ENCODE peak calls at places on chromosomes 1 and 21, in six cellular contexts. Y is fibroblast of lung, E is GM23248, C is OCI-LY7, V is heart right ventricle, X is small intestine. M is an unnamed sample.

GRCh38 chr1:244802041-244802440 is 33.4 kb upstream of the COX20 start:
- DNase-seq in Y (no peak), E (no peak), C (no peak), V (no peak), X (peak), M (peak)

GRCh38 chr1:65174585-65174984 is 26.6 kb downstream of the AK4 start:
- DNase-seq in Y (peak), E (peak), C (no peak), V (peak), X (no peak), M (peak)

GRCh38 chr1:51605961-51606723 is 10.8 kb upstream of the OSBPL9 start:
- DNase-seq in Y (no peak), E (no peak), C (no peak), V (no peak), X (no peak), M (no peak)

GRCh38 chr1:202154766-202155477 is 5.5 kb downstream of the PTPN7 start:
- DNase-seq in Y (peak), E (peak), C (peak), V (no peak), X (peak), M (no peak)

GRCh38 chr1:21651214-21652042 is 17.7 kb downstream of the RAP1GAP start:
- DNase-seq in Y (no peak), E (peak), C (no peak), V (no peak), X (peak), M (no peak)

GRCh38 chr1:39639333-39640130 is at the start of gene HEYL:
- DNase-seq in Y (peak), E (peak), C (no peak), V (peak), X (peak), M (peak)

GRCh38 chr21:42739061-42739931 is 85.9 kb downstream of the PDE9A start:
- DNase-seq in Y (no peak), E (peak), C (no peak), V (no peak), X (no peak), M (no peak)

GRCh38 chr21:45322231-45322959 is 34.7 kb upstream of the POFUT2 start:
- DNase-seq in Y (no peak), E (no peak), C (no peak), V (no peak), X (no peak), M (peak)

GRCh38 chr21:38918629-38919346 is 113.1 kb downstream of the ETS2 start:
- DNase-seq in Y (no peak), E (no peak), C (no peak), V (no peak), X (peak), M (no peak)

GRCh38 chr1:148354284-148354869 is 128.7 kb downstream of the PPIAL4G start:
- DNase-seq in Y (no peak), E (no peak), C (no peak), V (no peak), X (no peak), M (no peak)
- H3K4me3 ChIP-seq in Y (no peak), E (no peak), C (no peak), V (peak), X (no peak), M (no peak)

GRCh38 chr1:155833665-155834295 is 23.2 kb downstream of the GON4L start:
- DNase-seq in Y (no peak), E (no peak), C (no peak), V (no peak), X (no peak), M (no peak)

GRCh38 chr1:155831279-155831976 is 25.6 kb downstream of the GON4L start:
- DNase-seq in Y (no peak), E (no peak), C (no peak), V (no peak), X (no peak), M (no peak)

GRCh38 chr1:155840391-155840790 is 16.6 kb downstream of the GON4L start:
- DNase-seq in Y (no peak), E (no peak), C (no peak), V (no peak), X (peak), M (no peak)

GRCh38 chr1:155835548-155835947 is 21.5 kb downstream of the GON4L start:
- DNase-seq in Y (no peak), E (no peak), C (no peak), V (no peak), X (no peak), M (no peak)

GRCh38 chr1:155834296-155834926 is 22.6 kb downstream of the GON4L start:
- DNase-seq in Y (peak), E (peak), C (no peak), V (no peak), X (no peak), M (no peak)
- H3K27ac ChIP-seq in Y (peak), E (peak), C (peak), V (no peak), X (no peak), M (no peak)

GRCh38 chr1:155253797-155254196 is 1.5 kb downstream of the ENTREP3 start:
- DNase-seq in Y (no peak), E (peak), C (no peak), V (no peak), X (no peak), M (no peak)
- H3K4me3 ChIP-seq in Y (peak), E (peak), C (peak), V (peak), X (no peak), M (no peak)

GRCh38 chr1:206502813-206503212 is 4.5 kb upstream of the RASSF5 start:
- DNase-seq in Y (no peak), E (peak), C (no peak), V (no peak), X (no peak), M (no peak)
- H3K27ac ChIP-seq in Y (no peak), E (no peak), C (no peak), V (no peak), X (no peak), M (no peak)

GRCh38 chr1:42006836-42007235 is 88.1 kb upstream of the HIVEP3 start:
- DNase-seq in Y (peak), E (peak), C (no peak), V (no peak), X (no peak), M (no peak)

GRCh38 chr1:42006093-42006492 is 87.4 kb upstream of the HIVEP3 start:
- DNase-seq in Y (no peak), E (no peak), C (no peak), V (no peak), X (no peak), M (no peak)

GRCh38 chr1:42005530-42005929 is 86.8 kb upstream of the HIVEP3 start:
- DNase-seq in Y (no peak), E (peak), C (no peak), V (no peak), X (no peak), M (no peak)

GRCh38 chr1:42010381-42010780 is 91.7 kb upstream of the HIVEP3 start:
- DNase-seq in Y (no peak), E (no peak), C (no peak), V (no peak), X (no peak), M (no peak)

GRCh38 chr1:42008264-42008663 is 89.5 kb upstream of the HIVEP3 start:
- DNase-seq in Y (no peak), E (no peak), C (no peak), V (no peak), X (no peak), M (no peak)
- H3K4me3 ChIP-seq in Y (no peak), E (no peak), C (no peak), V (no peak), X (no peak), M (no peak)

DNA sequence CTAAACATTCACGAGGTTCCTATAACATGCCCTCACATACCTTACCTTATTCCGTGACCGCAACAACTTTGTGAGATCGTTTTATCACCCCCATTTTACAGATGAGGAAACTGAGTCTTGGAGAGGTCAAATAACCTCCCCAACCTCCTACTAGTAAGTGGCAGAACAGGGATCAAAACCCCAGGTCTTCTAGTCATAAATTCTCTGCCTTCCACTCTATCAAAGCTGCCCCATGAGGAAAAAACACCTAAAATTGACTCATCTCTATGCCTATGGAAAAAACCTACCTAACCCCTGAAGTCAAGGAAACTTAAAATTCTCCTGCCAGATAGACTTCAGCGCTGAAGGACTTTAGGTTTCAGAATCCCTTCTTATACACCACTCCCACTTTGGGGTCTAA is 69.5 kb upstream of the ERRFI1 start:
- DNase-seq in Y (no peak), E (no peak), C (no peak), V (no peak), X (no peak), M (no peak)
- H3K27ac ChIP-seq in Y (peak), E (peak), C (no peak), V (peak), X (peak), M (peak)

GRCh38 chr1:114470681-114471080 is 40.3 kb downstream of the TRIM33 start:
- DNase-seq in Y (no peak), E (no peak), C (no peak), V (no peak), X (no peak), M (no peak)

GRCh38 chr1:114479134-114479533 is 31.9 kb downstream of the TRIM33 start:
- DNase-seq in Y (no peak), E (no peak), C (no peak), V (no peak), X (no peak), M (no peak)

GRCh38 chr1:114468710-114469468 is 42.1 kb downstream of the TRIM33 start:
- DNase-seq in Y (no peak), E (peak), C (no peak), V (no peak), X (no peak), M (no peak)

GRCh38 chr1:114472408-114472807 is 38.6 kb downstream of the TRIM33 start:
- DNase-seq in Y (no peak), E (no peak), C (no peak), V (no peak), X (no peak), M (no peak)

GRCh38 chr1:114473796-114474195 is 37.2 kb downstream of the TRIM33 start:
- DNase-seq in Y (no peak), E (no peak), C (no peak), V (no peak), X (no peak), M (no peak)
- H3K4me3 ChIP-seq in Y (no peak), E (no peak), C (no peak), V (no peak), X (no peak), M (no peak)